ENCODE peak calls at places on chromosome 13, in seven cellular contexts. W is breast epithelium, R is endothelial cell of umbilical vein, Z is H1, B is sigmoid colon, M is stomach, E is SK-N-SH. H is an unnamed sample.

GRCh38 chr13:51523082-51523518 is 61.2 kb upstream of the WDFY2 start:
- DNase-seq in W (peak), R (no peak), Z (no peak), B (no peak), M (no peak), E (peak), H (no peak)

GRCh38 chr13:42650470-42650869 is 76.5 kb downstream of the TNFSF11 start:
- DNase-seq in W (no peak), R (no peak), Z (no peak), B (no peak), M (no peak), E (no peak), H (no peak)

GRCh38 chr13:67094952-67095351 is 135.2 kb downstream of the PCDH9 start:
- DNase-seq in W (no peak), R (no peak), Z (no peak), B (no peak), M (no peak), E (no peak), H (no peak)

GRCh38 chr13:104310861-104311260 is 1244.6 kb upstream of the SLC10A2 start:
- DNase-seq in W (no peak), R (no peak), Z (no peak), B (no peak), M (no peak), E (no peak), H (no peak)

GRCh38 chr13:35851238-35851814 is 279.9 kb downstream of the DCLK1 start:
- DNase-seq in W (no peak), R (no peak), Z (no peak), B (no peak), M (no peak), E (no peak), H (no peak)

GRCh38 chr13:85074543-85075313 is 724.5 kb downstream of the SLITRK6 start:
- DNase-seq in W (no peak), R (no peak), Z (no peak), B (no peak), M (no peak), E (no peak), H (no peak)

GRCh38 chr13:48998893-48999292 is 23.2 kb downstream of the FNDC3A start:
- DNase-seq in W (no peak), R (no peak), Z (no peak), B (no peak), M (no peak), E (no peak), H (no peak)

GRCh38 chr13:106310450-106310849 is 225.0 kb downstream of the EFNB2 start:
- DNase-seq in W (no peak), R (no peak), Z (no peak), B (no peak), M (no peak), E (no peak), H (no peak)

GRCh38 chr13:94329277-94329676 is 150.2 kb downstream of the DCT start:
- DNase-seq in W (no peak), R (no peak), Z (no peak), B (peak), M (no peak), E (no peak), H (no peak)

GRCh38 chr13:101751488-101751887 is 299.0 kb downstream of the ITGBL1 start:
- DNase-seq in W (no peak), R (peak), Z (no peak), B (no peak), M (no peak), E (peak), H (no peak)

GRCh38 chr13:72437458-72437857 is 290.0 kb downstream of the MZT1 start:
- DNase-seq in W (no peak), R (no peak), Z (no peak), B (no peak), M (no peak), E (no peak), H (no peak)

GRCh38 chr13:34654203-34654602 is 287.9 kb upstream of the NBEA start:
- DNase-seq in W (no peak), R (no peak), Z (no peak), B (no peak), M (no peak), E (no peak), H (no peak)

GRCh38 chr13:46126074-46126473 is 21.2 kb upstream of the CPB2 start:
- DNase-seq in W (no peak), R (no peak), Z (no peak), B (no peak), M (no peak), E (no peak), H (no peak)

GRCh38 chr13:61045197-61045596 is 370.5 kb downstream of the PCDH20 start:
- DNase-seq in W (no peak), R (no peak), Z (no peak), B (no peak), M (no peak), E (no peak), H (no peak)

GRCh38 chr13:21014666-21015170 is 46.7 kb downstream of the LATS2 start:
- DNase-seq in W (no peak), R (peak), Z (no peak), B (peak), M (no peak), E (no peak), H (no peak)

GRCh38 chr13:102815788-102816187 is 16.9 kb downstream of the BIVM start:
- DNase-seq in W (no peak), R (no peak), Z (no peak), B (no peak), M (no peak), E (no peak), H (no peak)

GRCh38 chr13:111143875-111144540 is 28.9 kb downstream of the ARHGEF7 start:
- DNase-seq in W (no peak), R (no peak), Z (no peak), B (no peak), M (no peak), E (no peak), H (no peak)

GRCh38 chr13:114089751-114090400 is 42.5 kb downstream of the RASA3 start:
- DNase-seq in W (no peak), R (no peak), Z (no peak), B (peak), M (no peak), E (no peak), H (no peak)

GRCh38 chr13:44132710-44133109 is 240.9 kb upstream of the SERP2 start:
- DNase-seq in W (peak), R (peak), Z (no peak), B (peak), M (peak), E (no peak), H (no peak)

GRCh38 chr13:19861762-19862161 is 1.7 kb downstream of the ZMYM5 start:
- DNase-seq in W (no peak), R (no peak), Z (no peak), B (no peak), M (no peak), E (no peak), H (no peak)

GRCh38 chr13:58625703-58626389 is 994.3 kb downstream of the PCDH17 start:
- DNase-seq in W (no peak), R (no peak), Z (no peak), B (no peak), M (no peak), E (no peak), H (no peak)

GRCh38 chr13:36530050-36530789 is 97.9 kb downstream of the CCNA1 start:
- DNase-seq in W (peak), R (peak), Z (no peak), B (no peak), M (no peak), E (no peak), H (no peak)

GRCh38 chr13:86757236-86757978 is 913.8 kb upstream of the SLITRK5 start:
- DNase-seq in W (peak), R (no peak), Z (peak), B (no peak), M (no peak), E (no peak), H (no peak)

GRCh38 chr13:111184685-111185401 is 69.7 kb downstream of the ARHGEF7 start:
- DNase-seq in W (no peak), R (no peak), Z (no peak), B (no peak), M (no peak), E (no peak), H (no peak)

GRCh38 chr13:73451120-73452029 is 392.6 kb downstream of the KLF5 start:
- DNase-seq in W (no peak), R (no peak), Z (no peak), B (no peak), M (no peak), E (no peak), H (no peak)

GRCh38 chr13:79525458-79525857 is 44.5 kb downstream of the NDFIP2 start:
- DNase-seq in W (no peak), R (peak), Z (no peak), B (no peak), M (no peak), E (no peak), H (no peak)

GRCh38 chr13:73261739-73262216 is 203.0 kb downstream of the KLF5 start:
- DNase-seq in W (no peak), R (no peak), Z (no peak), B (no peak), M (no peak), E (no peak), H (no peak)

GRCh38 chr13:44906758-44907157 is 82.5 kb downstream of the NUFIP1 start:
- DNase-seq in W (no peak), R (no peak), Z (no peak), B (peak), M (peak), E (no peak), H (no peak)

GRCh38 chr13:76216729-76217128 is 580.6 kb downstream of the LMO7 start:
- DNase-seq in W (no peak), R (no peak), Z (no peak), B (no peak), M (no peak), E (no peak), H (no peak)

GRCh38 chr13:33188093-33188882 is 97.3 kb downstream of the STARD13 start:
- DNase-seq in W (no peak), R (peak), Z (no peak), B (no peak), M (no peak), E (no peak), H (no peak)

GRCh38 chr13:77507931-77508776 is 27.4 kb upstream of the SCEL start:
- DNase-seq in W (no peak), R (peak), Z (no peak), B (no peak), M (no peak), E (no peak), H (no peak)

GRCh38 chr13:80336335-80336734 is 4.6 kb downstream of the SPRY2 start:
- DNase-seq in W (no peak), R (no peak), Z (no peak), B (no peak), M (no peak), E (no peak), H (no peak)

GRCh38 chr13:42732073-42732472 is 49.3 kb upstream of the FAM216B start:
- DNase-seq in W (no peak), R (no peak), Z (no peak), B (no peak), M (no peak), E (no peak), H (no peak)

DNA sequence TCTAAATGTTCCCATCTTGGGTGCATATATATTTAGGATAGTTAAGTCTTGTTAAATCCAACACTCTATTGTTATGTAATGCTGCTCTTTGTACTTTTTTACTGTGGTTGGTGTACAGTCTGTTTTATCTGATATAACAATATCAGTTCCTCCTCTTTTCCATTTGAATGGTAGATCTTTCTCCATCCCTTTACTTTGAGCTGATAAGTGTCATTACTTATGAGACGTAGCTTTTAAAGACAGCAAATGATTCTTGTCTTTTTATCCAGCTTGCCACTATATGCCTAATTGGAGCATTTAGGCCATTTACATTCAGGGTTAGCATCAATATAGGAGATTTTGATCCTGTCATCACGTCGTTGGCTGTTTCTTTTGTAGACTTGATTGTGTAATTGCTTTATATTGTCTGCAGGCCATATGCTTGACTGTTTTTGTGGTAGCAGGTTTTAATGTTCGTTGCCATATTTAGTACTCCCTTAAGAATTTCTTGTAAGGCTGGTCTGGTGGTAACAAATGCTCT is 894.2 kb upstream of the ATXN8OS start:
- DNase-seq in W (no peak), R (no peak), Z (no peak), B (no peak), M (no peak), E (no peak), H (no peak)
- TF ChIP-seq POLR2AphosphoS5 in W (no peak), R (no peak), Z (no peak), B (no peak), M (no peak), E (no peak), H (no peak)

GRCh38 chr13:83065136-83065535 is 817.1 kb downstream of the SLITRK1 start:
- DNase-seq in W (peak), R (no peak), Z (no peak), B (peak), M (no peak), E (no peak), H (peak)
- TF ChIP-seq POLR2AphosphoS5 in W (no peak), R (no peak), Z (no peak), B (peak), M (peak), E (no peak), H (no peak)

GRCh38 chr13:98493035-98493401 is 83.9 kb downstream of the STK24 start:
- DNase-seq in W (no peak), R (no peak), Z (no peak), B (no peak), M (no peak), E (no peak), H (no peak)

GRCh38 chr13:98496239-98496668 is 80.7 kb downstream of the STK24 start:
- DNase-seq in W (no peak), R (no peak), Z (no peak), B (peak), M (no peak), E (no peak), H (no peak)

GRCh38 chr13:98496966-98497365 is 79.9 kb downstream of the STK24 start:
- DNase-seq in W (no peak), R (no peak), Z (no peak), B (no peak), M (no peak), E (no peak), H (no peak)

GRCh38 chr13:98494769-98495168 is 82.1 kb downstream of the STK24 start:
- DNase-seq in W (no peak), R (no peak), Z (no peak), B (no peak), M (no peak), E (no peak), H (no peak)

GRCh38 chr13:98495627-98496238 is 81.2 kb downstream of the STK24 start:
- DNase-seq in W (no peak), R (no peak), Z (no peak), B (no peak), M (no peak), E (peak), H (no peak)
- TF ChIP-seq POLR2AphosphoS5 in W (peak), R (no peak), Z (no peak), B (peak), M (no peak), E (no peak), H (peak)

GRCh38 chr13:25468330-25469178 is 96.8 kb downstream of the ATP8A2 start:
- DNase-seq in W (no peak), R (no peak), Z (peak), B (no peak), M (no peak), E (peak), H (no peak)
- TF ChIP-seq POLR2AphosphoS5 in W (no peak), R (no peak), Z (no peak), B (no peak), M (no peak), E (no peak), H (no peak)

DNA sequence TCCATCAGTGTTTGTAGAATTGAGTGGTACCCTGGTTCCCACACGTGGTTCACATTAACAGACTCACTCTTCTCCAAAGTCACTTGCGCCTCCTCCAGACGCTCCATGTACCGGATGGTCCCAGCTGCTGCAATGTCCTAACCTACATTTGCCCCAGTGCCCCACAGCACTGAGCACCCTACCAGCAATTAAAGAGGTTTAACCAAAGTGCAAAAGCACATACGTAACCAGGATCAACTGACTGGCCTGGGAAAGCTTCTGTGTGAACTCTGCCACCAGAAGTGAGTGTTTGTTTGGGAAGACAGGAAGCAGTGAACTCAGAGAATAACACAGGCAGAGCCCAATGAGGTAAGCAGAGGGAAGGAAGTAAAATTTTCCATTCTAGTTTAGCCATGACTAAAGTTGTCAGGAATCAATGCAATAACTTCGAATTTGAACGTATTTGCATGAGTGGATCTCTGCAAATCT is 7.3 kb upstream of the MEDAG start:
- DNase-seq in W (no peak), R (peak), Z (no peak), B (no peak), M (no peak), E (no peak), H (no peak)
- TF ChIP-seq POLR2AphosphoS5 in W (peak), R (peak), Z (no peak), B (no peak), M (peak), E (no peak), H (peak)

GRCh38 chr13:40786568-40786996 is 2.8 kb upstream of the SLC25A15 start:
- DNase-seq in W (no peak), R (peak), Z (no peak), B (no peak), M (no peak), E (no peak), H (no peak)

GRCh38 chr13:40792284-40793051 is 3.1 kb downstream of the SLC25A15 start:
- DNase-seq in W (no peak), R (no peak), Z (no peak), B (no peak), M (no peak), E (no peak), H (no peak)

GRCh38 chr13:40787062-40787461 is 2.3 kb upstream of the SLC25A15 start:
- DNase-seq in W (no peak), R (no peak), Z (no peak), B (no peak), M (no peak), E (no peak), H (no peak)

GRCh38 chr13:40790232-40790631 is 821 bp downstream of the SLC25A15 start:
- DNase-seq in W (no peak), R (no peak), Z (no peak), B (no peak), M (no peak), E (peak), H (no peak)

GRCh38 chr13:40789275-40790231 is at the start of gene SLC25A15:
- DNase-seq in W (peak), R (peak), Z (peak), B (peak), M (peak), E (peak), H (no peak)
- TF ChIP-seq POLR2AphosphoS5 in W (no peak), R (peak), Z (no peak), B (no peak), M (no peak), E (peak), H (no peak)

GRCh38 chr13:96519380-96519779 is 429.5 kb downstream of the HS6ST3 start:
- DNase-seq in W (no peak), R (no peak), Z (no peak), B (no peak), M (no peak), E (no peak), H (no peak)
- TF ChIP-seq POLR2AphosphoS5 in W (no peak), R (no peak), Z (no peak), B (no peak), M (no peak), E (no peak), H (no peak)

DNA sequence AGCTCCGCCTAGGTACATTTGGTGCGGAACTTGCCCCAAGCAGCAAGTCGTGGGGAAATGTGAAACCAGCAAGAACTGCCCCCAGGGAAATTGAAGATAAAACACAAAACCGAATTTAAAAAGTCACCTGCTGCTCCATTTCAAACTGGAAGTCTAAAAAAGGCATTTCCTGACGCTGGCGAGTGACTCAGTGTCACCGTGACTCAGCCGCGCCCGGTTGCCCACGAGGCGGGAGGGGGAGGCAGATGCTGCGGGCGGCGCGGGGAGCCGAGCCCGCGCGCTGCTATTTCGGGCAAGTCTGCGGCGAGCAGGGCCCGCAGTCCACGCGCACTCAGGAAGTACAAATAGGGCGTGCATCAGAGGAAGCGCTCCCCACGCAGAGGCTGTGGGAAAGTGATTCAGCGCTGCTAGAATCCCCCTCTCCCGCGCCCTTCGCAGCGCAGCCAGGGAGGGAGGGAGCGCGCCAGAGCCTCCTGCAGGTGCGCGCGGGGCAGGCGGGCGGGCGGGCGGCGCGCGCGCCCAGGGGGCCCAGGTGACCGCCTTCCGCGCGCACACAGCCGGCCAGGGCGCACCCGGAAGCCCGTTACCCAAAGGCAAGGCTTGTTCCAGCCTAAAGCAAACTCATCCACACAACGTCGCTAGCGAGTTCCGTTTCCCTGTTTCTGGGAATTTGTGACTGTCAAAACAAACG is 168.8 kb downstream of the COL4A1 start:
- DNase-seq in W (peak), R (peak), Z (no peak), B (peak), M (peak), E (peak), H (no peak)
- TF ChIP-seq POLR2AphosphoS5 in W (peak), R (peak), Z (no peak), B (peak), M (peak), E (peak), H (peak)

H was measured in vagina.